ENCODE peak calls at places on chromosomes 7 and 10, in ten cellular contexts. One of them, this sample, is unnamed.

GRCh38 chr7:69108041-69108440 is 490.2 kb upstream of the AUTS2 start:
- DNase-seq in PC-3: no peak
- DNase-seq in fibroblast of lung: no peak
- DNase-seq in mesenchymal stem cell: no peak
- DNase-seq in endothelial cell of umbilical vein: no peak
- DNase-seq in IMR-90: no peak
- DNase-seq in spleen: no peak
- DNase-seq in HFF-Myc: no peak
- DNase-seq in adrenal gland: no peak
- DNase-seq in fibroblast of mammary gland: no peak
- DNase-seq in this sample: no peak

GRCh38 chr7:115216652-115217051 is 294.8 kb downstream of the MDFIC start:
- DNase-seq in IMR-90: peak
- DNase-seq in PC-3: no peak
- DNase-seq in spleen: no peak
- DNase-seq in mesenchymal stem cell: no peak
- DNase-seq in fibroblast of mammary gland: no peak
- DNase-seq in fibroblast of lung: peak
- DNase-seq in HFF-Myc: no peak
- DNase-seq in adrenal gland: no peak
- DNase-seq in endothelial cell of umbilical vein: no peak
- DNase-seq in this sample: no peak

GRCh38 chr10:31601136-31601535 is 282.1 kb downstream of the ZEB1 start:
- DNase-seq in IMR-90: no peak
- DNase-seq in endothelial cell of umbilical vein: no peak
- DNase-seq in spleen: no peak
- DNase-seq in mesenchymal stem cell: no peak
- DNase-seq in HFF-Myc: no peak
- DNase-seq in adrenal gland: no peak
- DNase-seq in fibroblast of lung: no peak
- DNase-seq in PC-3: no peak
- DNase-seq in fibroblast of mammary gland: no peak
- DNase-seq in this sample: no peak

GRCh38 chr7:149724661-149725425 is 48.5 kb downstream of the ZNF467 start:
- DNase-seq in PC-3: no peak
- DNase-seq in mesenchymal stem cell: no peak
- DNase-seq in fibroblast of mammary gland: no peak
- DNase-seq in HFF-Myc: no peak
- DNase-seq in endothelial cell of umbilical vein: no peak
- DNase-seq in fibroblast of lung: no peak
- DNase-seq in adrenal gland: no peak
- DNase-seq in spleen: peak
- DNase-seq in IMR-90: no peak
- DNase-seq in this sample: no peak

GRCh38 chr7:17233643-17234397 is 64.6 kb upstream of the AHR start:
- DNase-seq in fibroblast of lung: peak
- DNase-seq in fibroblast of mammary gland: peak
- DNase-seq in spleen: no peak
- DNase-seq in IMR-90: no peak
- DNase-seq in mesenchymal stem cell: peak
- DNase-seq in PC-3: peak
- DNase-seq in adrenal gland: peak
- DNase-seq in endothelial cell of umbilical vein: no peak
- DNase-seq in HFF-Myc: no peak
- DNase-seq in this sample: no peak

GRCh38 chr7:78605131-78605530 is 806.6 kb downstream of the PHTF2 start:
- DNase-seq in fibroblast of lung: peak
- DNase-seq in fibroblast of mammary gland: peak
- DNase-seq in endothelial cell of umbilical vein: no peak
- DNase-seq in spleen: no peak
- DNase-seq in HFF-Myc: no peak
- DNase-seq in adrenal gland: no peak
- DNase-seq in mesenchymal stem cell: no peak
- DNase-seq in PC-3: no peak
- DNase-seq in IMR-90: peak
- DNase-seq in this sample: no peak

GRCh38 chr7:39458346-39458745 is 107.9 kb upstream of the YAE1 start:
- DNase-seq in PC-3: no peak
- DNase-seq in fibroblast of lung: no peak
- DNase-seq in mesenchymal stem cell: no peak
- DNase-seq in fibroblast of mammary gland: peak
- DNase-seq in IMR-90: no peak
- DNase-seq in spleen: no peak
- DNase-seq in adrenal gland: no peak
- DNase-seq in HFF-Myc: no peak
- DNase-seq in endothelial cell of umbilical vein: no peak
- DNase-seq in this sample: peak

GRCh38 chr10:10528563-10528910 is 489.1 kb upstream of the CELF2 start:
- DNase-seq in mesenchymal stem cell: peak
- DNase-seq in spleen: no peak
- DNase-seq in fibroblast of lung: peak
- DNase-seq in endothelial cell of umbilical vein: no peak
- DNase-seq in adrenal gland: no peak
- DNase-seq in HFF-Myc: no peak
- DNase-seq in IMR-90: peak
- DNase-seq in fibroblast of mammary gland: peak
- DNase-seq in PC-3: no peak
- DNase-seq in this sample: no peak

GRCh38 chr7:16644624-16644986 is 949 bp downstream of the ANKMY2 start:
- DNase-seq in HFF-Myc: no peak
- DNase-seq in fibroblast of mammary gland: peak
- DNase-seq in IMR-90: peak
- DNase-seq in adrenal gland: peak
- DNase-seq in fibroblast of lung: peak
- DNase-seq in PC-3: peak
- DNase-seq in endothelial cell of umbilical vein: no peak
- DNase-seq in mesenchymal stem cell: peak
- DNase-seq in spleen: peak
- DNase-seq in this sample: no peak

GRCh38 chr7:103336781-103337180 is 7.8 kb downstream of the DNAJC2 start:
- DNase-seq in fibroblast of mammary gland: no peak
- DNase-seq in adrenal gland: no peak
- DNase-seq in spleen: no peak
- DNase-seq in mesenchymal stem cell: no peak
- DNase-seq in endothelial cell of umbilical vein: no peak
- DNase-seq in HFF-Myc: no peak
- DNase-seq in IMR-90: no peak
- DNase-seq in PC-3: no peak
- DNase-seq in fibroblast of lung: no peak
- DNase-seq in this sample: no peak

GRCh38 chr7:127717502-127718125 is 65.6 kb downstream of the SND1 start:
- DNase-seq in spleen: no peak
- DNase-seq in HFF-Myc: no peak
- DNase-seq in PC-3: no peak
- DNase-seq in fibroblast of mammary gland: no peak
- DNase-seq in mesenchymal stem cell: no peak
- DNase-seq in adrenal gland: no peak
- DNase-seq in endothelial cell of umbilical vein: no peak
- DNase-seq in fibroblast of lung: peak
- DNase-seq in IMR-90: peak
- DNase-seq in this sample: no peak

GRCh38 chr7:99380823-99381663 is 6.5 kb downstream of the ARPC1B start:
- DNase-seq in HFF-Myc: no peak
- DNase-seq in adrenal gland: peak
- DNase-seq in spleen: peak
- DNase-seq in PC-3: no peak
- DNase-seq in fibroblast of mammary gland: no peak
- DNase-seq in endothelial cell of umbilical vein: no peak
- DNase-seq in fibroblast of lung: no peak
- DNase-seq in mesenchymal stem cell: no peak
- DNase-seq in IMR-90: no peak
- DNase-seq in this sample: peak

GRCh38 chr7:25722856-25723255 is 429.1 kb upstream of the NFE2L3 start:
- DNase-seq in adrenal gland: no peak
- DNase-seq in endothelial cell of umbilical vein: no peak
- DNase-seq in HFF-Myc: no peak
- DNase-seq in spleen: no peak
- DNase-seq in fibroblast of mammary gland: no peak
- DNase-seq in fibroblast of lung: peak
- DNase-seq in IMR-90: no peak
- DNase-seq in mesenchymal stem cell: no peak
- DNase-seq in PC-3: no peak
- DNase-seq in this sample: no peak

DNA sequence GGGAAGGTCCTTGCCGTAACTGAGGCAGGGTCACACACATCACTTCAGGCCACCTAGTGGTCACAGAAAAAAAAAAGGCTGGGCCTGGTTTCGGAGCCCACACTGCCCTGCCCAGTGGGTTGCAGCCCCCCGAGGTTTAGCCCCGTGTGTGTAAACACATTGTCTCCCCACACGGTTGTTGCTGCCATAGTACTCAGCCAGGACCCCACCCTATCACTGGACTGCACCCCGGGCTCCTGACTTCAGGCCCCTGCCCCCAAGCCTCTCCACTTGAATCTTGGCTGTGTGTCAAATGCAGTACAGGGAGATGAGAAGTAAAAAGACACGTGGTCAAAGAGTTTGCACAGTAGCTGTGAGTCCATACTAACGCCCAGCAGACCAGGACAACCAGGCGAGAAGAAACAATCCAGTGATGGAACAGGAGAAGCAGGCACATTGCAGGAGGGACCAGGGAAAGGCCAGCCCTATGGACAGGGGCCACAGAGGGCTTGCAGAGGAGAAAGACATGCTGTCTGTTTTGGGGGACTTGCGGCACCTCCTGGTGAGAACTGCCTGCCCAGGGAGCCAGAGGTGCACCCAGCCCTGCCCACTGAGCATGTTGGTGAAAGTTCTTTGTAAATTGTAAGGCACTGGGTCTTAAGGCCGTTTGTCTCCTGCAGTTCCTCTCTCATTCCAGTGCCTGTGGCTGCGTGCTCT is 91.3 kb upstream of the MACROH2A2 start:
- DNase-seq in IMR-90: no peak
- DNase-seq in mesenchymal stem cell: peak
- DNase-seq in HFF-Myc: no peak
- DNase-seq in spleen: no peak
- DNase-seq in fibroblast of mammary gland: no peak
- DNase-seq in PC-3: peak
- DNase-seq in endothelial cell of umbilical vein: no peak
- DNase-seq in fibroblast of lung: peak
- DNase-seq in adrenal gland: no peak
- DNase-seq in this sample: peak
- H3K4me3 ChIP-seq in IMR-90: no peak
- H3K4me3 ChIP-seq in mesenchymal stem cell: no peak
- H3K4me3 ChIP-seq in HFF-Myc: no peak
- H3K4me3 ChIP-seq in spleen: no peak
- H3K4me3 ChIP-seq in fibroblast of mammary gland: no peak
- H3K4me3 ChIP-seq in PC-3: no peak
- H3K4me3 ChIP-seq in endothelial cell of umbilical vein: no peak
- H3K4me3 ChIP-seq in fibroblast of lung: no peak
- H3K4me3 ChIP-seq in adrenal gland: no peak
- H3K4me3 ChIP-seq in this sample: no peak

DNA sequence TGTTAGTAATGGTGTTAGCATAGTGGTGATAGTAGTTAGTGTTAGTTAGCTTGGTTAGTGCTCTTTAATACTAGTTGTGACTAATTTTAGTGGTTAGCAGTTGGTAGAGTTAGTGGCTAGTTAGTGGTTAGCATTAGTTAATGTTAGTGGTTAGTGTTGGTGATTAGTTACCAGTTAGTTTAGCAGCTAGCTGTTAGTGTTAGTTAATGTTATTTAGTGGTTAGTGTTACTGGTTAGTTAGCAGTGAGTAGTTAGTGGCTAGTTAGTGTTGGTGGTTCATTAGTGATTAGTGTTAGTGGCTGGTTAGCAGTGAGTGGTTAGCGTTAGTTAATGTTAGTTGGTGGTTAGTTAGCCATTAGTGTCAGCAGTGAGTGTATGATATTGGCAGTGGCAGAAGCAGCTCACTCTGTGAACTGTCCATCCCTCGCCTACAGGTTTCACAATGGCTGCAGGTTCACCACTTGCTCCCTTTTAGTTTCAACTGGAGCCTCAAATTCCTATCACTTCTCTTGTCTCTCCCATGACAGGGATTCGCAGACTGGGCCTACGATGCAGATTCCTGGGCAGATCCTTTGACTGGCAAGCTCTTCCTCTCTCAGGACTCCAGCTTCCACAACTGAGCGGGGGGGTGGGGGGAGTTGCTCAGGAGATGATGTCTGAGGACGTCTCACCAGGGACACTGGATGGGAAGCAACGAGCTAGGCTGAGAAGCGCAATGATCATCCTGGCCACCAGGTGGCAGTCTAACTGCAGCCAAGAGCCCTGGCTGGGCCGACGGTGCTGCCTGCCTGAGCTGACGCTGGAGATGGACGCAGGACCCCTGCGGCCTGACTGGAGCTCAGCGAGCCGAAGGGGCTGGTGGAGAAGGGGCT is 19.5 kb downstream of the GHRHR start:
- DNase-seq in spleen: peak
- DNase-seq in mesenchymal stem cell: peak
- DNase-seq in adrenal gland: peak
- DNase-seq in fibroblast of lung: peak
- DNase-seq in IMR-90: peak
- DNase-seq in HFF-Myc: peak
- DNase-seq in endothelial cell of umbilical vein: peak
- DNase-seq in PC-3: peak
- DNase-seq in fibroblast of mammary gland: peak
- DNase-seq in this sample: peak
- H3K4me3 ChIP-seq in spleen: no peak
- H3K4me3 ChIP-seq in mesenchymal stem cell: no peak
- H3K4me3 ChIP-seq in adrenal gland: no peak
- H3K4me3 ChIP-seq in fibroblast of lung: no peak
- H3K4me3 ChIP-seq in IMR-90: no peak
- H3K4me3 ChIP-seq in HFF-Myc: no peak
- H3K4me3 ChIP-seq in endothelial cell of umbilical vein: no peak
- H3K4me3 ChIP-seq in PC-3: no peak
- H3K4me3 ChIP-seq in fibroblast of mammary gland: no peak
- H3K4me3 ChIP-seq in this sample: no peak

DNA sequence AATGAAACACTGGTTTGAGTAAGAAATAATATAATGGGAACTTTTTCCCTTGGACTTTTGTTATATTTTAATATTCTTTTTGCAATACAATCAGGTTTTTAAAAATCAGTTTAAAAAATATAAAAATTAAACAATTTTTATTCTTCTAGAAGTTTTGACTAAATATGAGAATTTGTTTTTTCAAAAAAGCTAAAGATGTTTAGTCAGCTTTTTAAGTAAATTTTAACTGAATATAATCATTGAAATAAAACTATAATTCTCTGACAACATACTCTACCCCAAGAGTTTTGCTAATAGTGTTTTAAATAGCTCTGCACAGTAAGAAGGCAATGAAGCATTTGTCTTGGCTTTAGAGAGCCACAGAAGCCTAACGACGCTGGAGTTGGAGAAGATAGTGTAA is 70.5 kb downstream of the IQUB start:
- DNase-seq in adrenal gland: no peak
- DNase-seq in IMR-90: no peak
- DNase-seq in PC-3: no peak
- DNase-seq in fibroblast of lung: no peak
- DNase-seq in endothelial cell of umbilical vein: no peak
- DNase-seq in fibroblast of mammary gland: no peak
- DNase-seq in mesenchymal stem cell: no peak
- DNase-seq in spleen: no peak
- DNase-seq in HFF-Myc: no peak
- DNase-seq in this sample: no peak
- H3K4me3 ChIP-seq in adrenal gland: no peak
- H3K4me3 ChIP-seq in IMR-90: no peak
- H3K4me3 ChIP-seq in PC-3: no peak
- H3K4me3 ChIP-seq in fibroblast of lung: no peak
- H3K4me3 ChIP-seq in endothelial cell of umbilical vein: no peak
- H3K4me3 ChIP-seq in fibroblast of mammary gland: no peak
- H3K4me3 ChIP-seq in mesenchymal stem cell: no peak
- H3K4me3 ChIP-seq in spleen: no peak
- H3K4me3 ChIP-seq in HFF-Myc: no peak
- H3K4me3 ChIP-seq in this sample: no peak

GRCh38 chr10:75403144-75404022 is 1.8 kb upstream of the ZNF503 start:
- DNase-seq in mesenchymal stem cell: peak
- DNase-seq in fibroblast of lung: peak
- DNase-seq in PC-3: peak
- DNase-seq in adrenal gland: peak
- DNase-seq in fibroblast of mammary gland: peak
- DNase-seq in endothelial cell of umbilical vein: peak
- DNase-seq in IMR-90: no peak
- DNase-seq in HFF-Myc: no peak
- DNase-seq in spleen: no peak
- DNase-seq in this sample: peak
- H3K4me3 ChIP-seq in mesenchymal stem cell: peak
- H3K4me3 ChIP-seq in fibroblast of lung: peak
- H3K4me3 ChIP-seq in PC-3: peak
- H3K4me3 ChIP-seq in adrenal gland: peak
- H3K4me3 ChIP-seq in fibroblast of mammary gland: peak
- H3K4me3 ChIP-seq in endothelial cell of umbilical vein: no peak
- H3K4me3 ChIP-seq in IMR-90: peak
- H3K4me3 ChIP-seq in HFF-Myc: peak
- H3K4me3 ChIP-seq in spleen: peak
- H3K4me3 ChIP-seq in this sample: peak

This sample was measured in colonic mucosa.